ENCODE peak calls at places on chromosome 21, in five cellular contexts. L is stomach, E is tibial artery, D is esophagus squamous epithelium, B is HAP-1. P is an unnamed sample.

GRCh38 chr21:46153259-46154154 is 1.9 kb downstream of the FTCD start:
- DNase-seq in L (peak; percentile 58), E (peak; percentile 73), B (peak; percentile 23), D (no peak), P (peak; percentile 61)

GRCh38 chr21:14308234-14308633 is 74.7 kb downstream of the HSPA13 start:
- DNase-seq in E (no peak), B (no peak), D (no peak), L (no peak), P (no peak)

GRCh38 chr21:29078884-29079765 is 5.7 kb upstream of the CCT8 start:
- DNase-seq in L (no peak), D (no peak), B (no peak), E (no peak), P (no peak)

GRCh38 chr21:37356710-37357109 is 9.9 kb upstream of the DYRK1A start:
- DNase-seq in E (no peak), L (no peak), D (no peak), B (no peak), P (no peak)

GRCh38 chr21:36859744-36860501 is 106.5 kb downstream of the HLCS start:
- DNase-seq in L (peak; percentile 72), E (peak; percentile 81), D (no peak), B (peak; percentile 70), P (peak; percentile 80)

GRCh38 chr21:26756491-26757159 is 88.6 kb downstream of the ADAMTS1 start:
- DNase-seq in D (no peak), E (no peak), L (no peak), B (no peak), P (no peak)

GRCh38 chr21:15441060-15441493 is 288.7 kb upstream of the USP25 start:
- DNase-seq in B (no peak), L (no peak), E (no peak), D (no peak), P (no peak)

GRCh38 chr21:39363607-39364555 is 15.0 kb upstream of the HMGN1 start:
- DNase-seq in B (no peak), L (no peak), D (no peak), E (no peak), P (no peak)

GRCh38 chr21:38472709-38473108 is 25.6 kb downstream of the ERG start:
- DNase-seq in B (no peak), E (no peak), D (no peak), L (no peak), P (no peak)

GRCh38 chr21:37422382-37422781 is 55.8 kb downstream of the DYRK1A start:
- DNase-seq in D (no peak), B (no peak), L (no peak), E (no peak), P (no peak)

DNA sequence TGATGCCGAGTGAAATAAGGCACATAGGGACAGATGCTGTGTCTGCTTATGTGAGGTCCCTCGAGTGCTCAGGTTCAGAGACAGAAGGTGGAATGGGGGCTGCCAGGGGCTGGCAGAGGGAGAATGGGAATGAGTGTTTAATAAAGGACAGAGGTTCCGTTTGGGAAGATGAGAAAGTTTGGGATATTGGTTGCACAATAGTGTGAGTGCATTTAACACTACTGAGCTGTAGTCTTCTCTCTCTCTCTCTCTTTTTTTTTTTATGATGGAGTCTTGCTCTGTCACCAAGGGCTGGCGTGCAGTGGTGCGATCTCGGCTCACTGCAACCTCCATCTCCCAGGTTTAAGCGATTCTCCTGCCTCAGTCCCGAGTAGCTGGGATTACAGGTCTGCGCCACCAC is 44.9 kb downstream of the TRAPPC10 start:
- DNase-seq in D (no peak), L (no peak), E (no peak), B (no peak), P (no peak)
- H3K4me1 ChIP-seq in D (peaks cover under 1% of the 10 kb centered on the region), L (peaks cover 1% of the 10 kb centered on the region), E (no peaks in the 10 kb centered on the region), B (no peaks in the 10 kb centered on the region), P (no peaks in the 10 kb centered on the region)

GRCh38 chr21:34135330-34135729 is 62.0 kb downstream of the MRPS6 start:
- DNase-seq in L (no peak), D (no peak), B (no peak), E (no peak), P (no peak)
- H3K9me3 ChIP-seq in L (no peaks in the 10 kb centered on the region), D (no peaks in the 10 kb centered on the region), B (peaks cover 9% of the 10 kb centered on the region), E (no peaks in the 10 kb centered on the region), P (no peaks in the 10 kb centered on the region)

GRCh38 chr21:31731112-31731801 is 661 bp downstream of the SCAF4 start:
- DNase-seq in B (no peak), D (no peak), E (peak; percentile 74), L (peak; percentile 40), P (no peak)
- H3K4me1 ChIP-seq in B (peaks cover 25% of the 10 kb centered on the region), D (peaks cover 64% of the 10 kb centered on the region), E (peaks cover 47% of the 10 kb centered on the region), L (peaks cover 31% of the 10 kb centered on the region), P (no peaks in the 10 kb centered on the region)

DNA sequence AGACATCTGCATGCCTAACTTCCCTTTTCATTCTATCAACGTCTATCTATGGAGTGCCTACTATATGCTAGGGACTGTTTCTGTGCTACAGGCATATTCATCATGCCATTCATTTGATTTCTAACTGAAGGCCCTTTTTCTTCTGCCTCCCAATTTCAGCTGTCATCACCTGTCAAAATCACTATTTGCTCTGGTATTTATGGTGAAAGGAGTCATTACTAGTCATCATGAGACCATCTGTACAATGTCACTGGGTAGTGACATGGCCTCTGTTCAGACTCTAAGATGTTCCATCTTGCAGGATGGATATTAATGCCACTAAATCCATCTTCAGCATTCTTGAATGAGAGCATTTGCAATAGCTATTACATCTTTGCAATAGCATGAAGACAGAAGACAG is 4.2 kb upstream of the KRTAP13-1 start:
- DNase-seq in B (no peak), D (no peak), L (no peak), E (no peak), P (no peak)
- H3K9me3 ChIP-seq in B (no peaks in the 10 kb centered on the region), D (no peaks in the 10 kb centered on the region), L (no peaks in the 10 kb centered on the region), E (peaks cover 10% of the 10 kb centered on the region), P (peaks cover 11% of the 10 kb centered on the region)

GRCh38 chr21:41953249-41953830 is 478 bp downstream of the C2CD2 start:
- DNase-seq in L (peak; percentile 30), D (no peak), B (no peak), E (no peak), P (no peak)
- H3K4me1 ChIP-seq in L (peaks cover 22% of the 10 kb centered on the region), D (peaks cover 84% of the 10 kb centered on the region), B (peaks cover 29% of the 10 kb centered on the region), E (peaks cover 52% of the 10 kb centered on the region), P (peaks cover 53% of the 10 kb centered on the region)

DNA sequence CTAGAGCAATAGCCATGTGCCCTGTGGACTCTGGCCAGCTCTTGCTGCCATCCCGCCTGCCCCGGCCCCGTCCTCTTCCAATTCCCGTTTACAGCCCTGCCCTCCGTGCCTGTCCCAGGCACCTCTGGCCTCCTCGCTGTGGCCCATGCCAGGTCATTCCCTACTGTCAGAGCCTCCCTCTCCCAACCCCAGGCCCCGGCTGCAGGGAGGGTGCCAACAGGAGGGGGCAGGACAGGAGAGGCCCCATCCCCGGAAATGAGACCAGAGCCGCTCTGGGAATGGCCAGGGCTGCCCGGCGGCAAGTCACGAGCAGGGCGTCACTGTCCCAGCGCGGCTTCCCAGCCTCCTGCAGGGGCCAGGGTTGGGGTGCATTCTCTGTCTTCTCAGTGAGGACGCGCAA is 23.5 kb upstream of the TSPEAR start:
- DNase-seq in B (no peak), L (no peak), D (no peak), E (no peak), P (no peak)
- H3K9me3 ChIP-seq in B (no peaks in the 10 kb centered on the region), L (no peaks in the 10 kb centered on the region), D (peaks cover 33% of the 10 kb centered on the region), E (peaks cover 46% of the 10 kb centered on the region), P (peaks cover 38% of the 10 kb centered on the region)